ENCODE peak calls at places on chromosomes 5 and 9, in eight cellular contexts. X is T follicular helper cell; D is GM19239; C is AG09309; P is lower lobe of right lung; A is hypothalamus; T is left ventricle myocardium superior; G is activated CD4-positive, alpha-beta T cell treated with anti-CD3 and anti-CD28 coated beads, Interleukin-2, amount 50 U/mL, for 24 hours. I is an unnamed sample.

GRCh38 chr5:77993799-77994318 is 217.7 kb upstream of the TBCA start:
- DNase-seq in X (no peak), D (no peak), C (no peak), P (no peak), A (no peak), T (no peak), G (no peak), I (no peak)

GRCh38 chr9:450561-450960 is 235.9 kb downstream of the DOCK8 start:
- DNase-seq in X (no peak), D (no peak), C (no peak), P (no peak), A (no peak), T (no peak), G (no peak), I (no peak)

GRCh38 chr9:18442629-18443491 is 31.1 kb upstream of the ADAMTSL1 start:
- DNase-seq in X (peak; percentile 1), D (peak; percentile 50), C (peak; percentile 61), P (peak; percentile 57), A (peak; percentile 31), T (peak; percentile 74), G (peak; percentile 15), I (peak; percentile 58)

GRCh38 chr5:112417931-112418358 is 1.1 kb downstream of the EPB41L4A start:
- DNase-seq in X (no peak), D (peak; percentile 12), C (no peak), P (peak; percentile 65), A (no peak), T (peak; percentile 73), G (no peak), I (peak; percentile 78)

GRCh38 chr9:92631452-92632211 is 38.3 kb downstream of the IPPK start:
- DNase-seq in X (no peak), D (no peak), C (no peak), P (peak; percentile 18), A (no peak), T (no peak), G (no peak), I (no peak)

GRCh38 chr9:118395415-118395814 is 691.2 kb downstream of the TLR4 start:
- DNase-seq in X (no peak), D (no peak), C (no peak), P (no peak), A (no peak), T (no peak), G (no peak), I (no peak)

GRCh38 chr5:135491038-135491551 is 38.9 kb upstream of the TIFAB start:
- DNase-seq in X (no peak), D (no peak), C (no peak), P (no peak), A (no peak), T (no peak), G (no peak), I (no peak)

GRCh38 chr9:13175732-13176131 is 103.8 kb downstream of the MPDZ start:
- DNase-seq in X (no peak), D (no peak), C (no peak), P (no peak), A (no peak), T (no peak), G (no peak), I (no peak)

GRCh38 chr9:108087781-108088180 is 598.2 kb upstream of the KLF4 start:
- DNase-seq in X (no peak), D (no peak), C (no peak), P (no peak), A (no peak), T (no peak), G (no peak), I (no peak)

GRCh38 chr5:153619706-153620105 is 129.2 kb downstream of the GRIA1 start:
- DNase-seq in X (no peak), D (no peak), C (no peak), P (no peak), A (no peak), T (no peak), G (no peak), I (no peak)

GRCh38 chr5:1297243-1297642 is 2.4 kb upstream of the TERT start:
- DNase-seq in X (no peak), D (no peak), C (no peak), P (no peak), A (no peak), T (no peak), G (no peak), I (no peak)

GRCh38 chr9:124758061-124758460 is 13.1 kb downstream of the NR6A1 start:
- DNase-seq in X (no peak), D (no peak), C (no peak), P (peak; percentile 46), A (no peak), T (no peak), G (no peak), I (no peak)

GRCh38 chr5:1240496-1241260 is 15.5 kb downstream of the SLC6A18 start:
- DNase-seq in X (no peak), D (no peak), C (no peak), P (no peak), A (no peak), T (no peak), G (no peak), I (no peak)

GRCh38 chr5:158378931-158379330 is 520.0 kb upstream of the CLINT1 start:
- DNase-seq in X (no peak), D (no peak), C (no peak), P (no peak), A (no peak), T (no peak), G (no peak), I (no peak)

GRCh38 chr9:21506910-21507795 is 25.0 kb upstream of the IFNE start:
- DNase-seq in X (no peak), D (no peak), C (peak; percentile 85), P (no peak), A (no peak), T (no peak), G (no peak), I (no peak)

GRCh38 chr5:66171349-66172344 is 27.5 kb downstream of the SREK1 start:
- DNase-seq in X (peak; percentile 54), D (peak; percentile 2), C (peak; percentile 16), P (no peak), A (no peak), T (no peak), G (no peak), I (no peak)

GRCh38 chr5:119088438-119088837 is 17.6 kb downstream of the DMXL1 start:
- DNase-seq in X (no peak), D (no peak), C (no peak), P (no peak), A (no peak), T (no peak), G (no peak), I (no peak)

GRCh38 chr5:130974284-130974683 is 190.8 kb downstream of the HINT1 start:
- DNase-seq in X (no peak), D (no peak), C (no peak), P (no peak), A (no peak), T (no peak), G (no peak), I (no peak)

GRCh38 chr5:159088371-159088770 is 11.3 kb downstream of the EBF1 start:
- DNase-seq in X (no peak), D (no peak), C (no peak), P (no peak), A (no peak), T (no peak), G (no peak), I (no peak)

GRCh38 chr9:13324988-13325387 is 45.5 kb upstream of the MPDZ start:
- DNase-seq in X (no peak), D (no peak), C (no peak), P (no peak), A (no peak), T (no peak), G (no peak), I (no peak)

GRCh38 chr9:113608082-113608685 is 144.7 kb downstream of the RGS3 start:
- DNase-seq in X (no peak), D (no peak), C (no peak), P (no peak), A (no peak), T (no peak), G (no peak), I (no peak)

GRCh38 chr5:172534229-172535169 is 80.2 kb upstream of the SH3PXD2B start:
- DNase-seq in X (no peak), D (no peak), C (no peak), P (no peak), A (no peak), T (no peak), G (no peak), I (no peak)

GRCh38 chr5:144304683-144305082 is 134.0 kb downstream of the KCTD16 start:
- DNase-seq in X (no peak), D (no peak), C (no peak), P (no peak), A (no peak), T (no peak), G (no peak), I (no peak)

GRCh38 chr9:109556061-109556460 is 58.0 kb upstream of the PTPN3 start:
- DNase-seq in X (no peak), D (no peak), C (no peak), P (no peak), A (no peak), T (no peak), G (no peak), I (no peak)

GRCh38 chr5:154355141-154355611 is 90.6 kb upstream of the SAP30L start:
- DNase-seq in X (no peak), D (no peak), C (no peak), P (no peak), A (no peak), T (peak; percentile 72), G (no peak), I (peak; percentile 50)

GRCh38 chr9:125161284-125161918 is 18.1 kb upstream of the SCAI start:
- DNase-seq in X (no peak), D (no peak), C (no peak), P (no peak), A (no peak), T (no peak), G (no peak), I (no peak)

GRCh38 chr5:150152636-150153462 is 2.8 kb downstream of the PDGFRB start:
- DNase-seq in X (no peak), D (no peak), C (no peak), P (no peak), A (no peak), T (no peak), G (no peak), I (peak; percentile 4)

GRCh38 chr5:65760504-65761275 is 38.7 kb downstream of the NLN start:
- DNase-seq in X (peak; percentile 40), D (no peak), C (peak; percentile 52), P (no peak), A (no peak), T (no peak), G (peak; percentile 24), I (peak; percentile 56)

GRCh38 chr5:137233726-137234125 is 265.4 kb downstream of the SPOCK1 start:
- DNase-seq in X (no peak), D (no peak), C (no peak), P (no peak), A (no peak), T (no peak), G (no peak), I (no peak)

I was measured in heart right ventricle.